ENCODE peak calls at places on chromosomes 2 and 18, in four cellular contexts. I is K562, Q is HepG2, N is GM12878. A is an unnamed sample. For H3K36me3, the result is how much of the 10 kb centered on the place peaks cover.

GRCh38 chr2:70468898-70469297 is 84.7 kb downstream of the TGFA start:
- DNase-seq in I (no peak), Q (no peak), N (no peak), A (no peak)

GRCh38 chr2:187553908-187554703 is at the start of gene TFPI:
- DNase-seq in I (peak), Q (peak), N (no peak), A (peak)

GRCh38 chr2:195642027-195642676 is 14.9 kb upstream of the SLC39A10 start:
- DNase-seq in I (no peak), Q (no peak), N (no peak), A (no peak)

GRCh38 chr2:113010088-113010487 is 4.8 kb downstream of the IL36A start:
- DNase-seq in I (no peak), Q (no peak), N (no peak), A (no peak)

GRCh38 chr2:601806-602455 is 75.3 kb downstream of the TMEM18 start:
- DNase-seq in I (no peak), Q (no peak), N (no peak), A (no peak)

GRCh38 chr18:47404845-47405244 is 153.4 kb upstream of the SKOR2 start:
- DNase-seq in I (no peak), Q (no peak), N (no peak), A (no peak)

GRCh38 chr2:162100579-162100978 is 26.6 kb upstream of the DPP4 start:
- DNase-seq in I (no peak), Q (peak), N (no peak), A (no peak)

GRCh38 chr2:1925516-1925915 is 181.2 kb upstream of the PXDN start:
- DNase-seq in I (no peak), Q (no peak), N (no peak), A (no peak)

GRCh38 chr2:59654753-59655152 is 898.7 kb downstream of the BCL11A start:
- DNase-seq in I (no peak), Q (no peak), N (no peak), A (no peak)

GRCh38 chr2:187527262-187527661 is 27.0 kb downstream of the TFPI start:
- DNase-seq in I (no peak), Q (peak), N (no peak), A (no peak)

GRCh38 chr18:13452448-13452811 is 233.9 kb downstream of the LDLRAD4 start:
- DNase-seq in I (no peak), Q (no peak), N (no peak), A (peak)

GRCh38 chr2:172345951-172346555 is 81.3 kb upstream of the ITGA6 start:
- DNase-seq in I (no peak), Q (no peak), N (no peak), A (no peak)

GRCh38 chr2:224407241-224407680 is 5.4 kb upstream of the FAM124B start:
- DNase-seq in I (no peak), Q (no peak), N (no peak), A (no peak)

GRCh38 chr2:70984576-70985282 is 6.3 kb downstream of the ANKRD53 start:
- DNase-seq in I (peak), Q (no peak), N (no peak), A (peak)

GRCh38 chr2:154720642-154721041 is 22.1 kb downstream of the KCNJ3 start:
- DNase-seq in I (no peak), Q (no peak), N (no peak), A (no peak)

GRCh38 chr2:45905643-45905969 is 254.1 kb downstream of the PRKCE start:
- DNase-seq in I (no peak), Q (peak), N (no peak), A (no peak)

GRCh38 chr2:43106767-43107527 is 119.5 kb downstream of the ZFP36L2 start:
- DNase-seq in I (no peak), Q (no peak), N (peak), A (no peak)

GRCh38 chr2:191643425-191643824 is 34.5 kb upstream of the NABP1 start:
- DNase-seq in I (no peak), Q (no peak), N (no peak), A (no peak)

GRCh38 chr2:189798312-189799029 is 14.2 kb downstream of the PMS1 start:
- DNase-seq in I (no peak), Q (peak), N (peak), A (no peak)

GRCh38 chr18:68984342-68984741 is 186.5 kb downstream of the CCDC102B start:
- DNase-seq in I (no peak), Q (no peak), N (no peak), A (no peak)

GRCh38 chr2:190119257-190119656 is 56.7 kb upstream of the MSTN start:
- DNase-seq in I (no peak), Q (no peak), N (no peak), A (peak)

GRCh38 chr2:191748050-191748449 is 70.1 kb downstream of the NABP1 start:
- DNase-seq in I (no peak), Q (no peak), N (no peak), A (no peak)

GRCh38 chr2:9629222-9630000 is 1.4 kb downstream of the YWHAQ start:
- DNase-seq in I (peak), Q (no peak), N (no peak), A (no peak)

GRCh38 chr2:222240676-222241049 is 58.1 kb downstream of the PAX3 start:
- DNase-seq in I (no peak), Q (no peak), N (no peak), A (peak)

GRCh38 chr2:226529556-226529955 is 270.1 kb downstream of the IRS1 start:
- DNase-seq in I (no peak), Q (no peak), N (no peak), A (no peak)

GRCh38 chr2:177984739-177985138 is 87.8 kb downstream of the PDE11A start:
- DNase-seq in I (no peak), Q (no peak), N (no peak), A (no peak)

GRCh38 chr18:24559474-24560018 is 99.1 kb downstream of the HRH4 start:
- DNase-seq in I (no peak), Q (no peak), N (no peak), A (no peak)

GRCh38 chr2:8382485-8382884 is 299.4 kb upstream of the ID2 start:
- DNase-seq in I (no peak), Q (no peak), N (no peak), A (no peak)

GRCh38 chr2:236631361-236632291 is 62.0 kb downstream of the ACKR3 start:
- DNase-seq in I (no peak), Q (no peak), N (no peak), A (no peak)

GRCh38 chr18:69968073-69968472 is 20.4 kb upstream of the CD226 start:
- DNase-seq in I (no peak), Q (no peak), N (no peak), A (peak)

GRCh38 chr2:6835467-6835866 is 30.2 kb downstream of the CMPK2 start:
- DNase-seq in I (peak), Q (no peak), N (no peak), A (no peak)

GRCh38 chr2:230914886-230915285 is 10.2 kb downstream of the GPR55 start:
- DNase-seq in I (no peak), Q (no peak), N (no peak), A (no peak)

GRCh38 chr18:2515908-2516625 is 55.2 kb downstream of the METTL4 start:
- DNase-seq in I (no peak), Q (peak), N (no peak), A (no peak)

GRCh38 chr2:216474925-216475670 is 23.5 kb upstream of the RPL37A start:
- DNase-seq in I (no peak), Q (no peak), N (no peak), A (no peak)

DNA sequence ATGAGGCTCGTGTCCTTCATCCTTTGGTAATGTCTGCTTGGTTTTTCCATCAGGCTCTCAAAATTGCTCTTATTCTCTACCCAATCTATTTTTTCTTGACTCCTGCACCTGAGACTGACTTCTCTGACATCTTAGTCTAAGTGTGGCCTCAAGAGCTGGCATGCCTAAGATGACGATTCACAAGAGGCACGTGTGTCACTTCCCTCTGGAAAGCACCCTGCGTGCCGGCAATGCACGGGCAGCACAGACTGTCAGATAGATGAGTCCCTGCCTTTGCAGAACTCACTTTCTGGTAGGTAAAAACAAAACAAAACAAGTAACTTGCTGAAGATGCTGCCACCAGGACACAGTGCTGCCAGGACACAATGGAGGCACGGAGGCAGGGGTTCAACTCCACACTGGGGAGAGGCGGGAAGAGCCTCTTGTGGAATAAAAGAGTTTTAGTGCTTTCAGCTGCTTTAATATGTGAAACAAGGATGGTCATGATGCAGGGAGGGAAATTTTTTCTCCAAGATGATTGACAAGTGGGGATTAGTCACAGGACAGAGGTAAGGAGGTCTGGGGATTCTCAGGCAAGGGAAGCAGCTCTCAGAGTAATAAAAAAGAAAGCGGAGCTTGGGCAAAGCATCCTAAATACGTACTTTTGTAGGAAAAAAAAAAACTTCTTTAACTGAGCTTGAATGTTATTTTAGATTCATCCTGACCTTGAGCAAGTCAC is 27.3 kb downstream of the CYB5A start:
- DNase-seq in I (no peak), Q (no peak), N (peak), A (no peak)
- H3K4me2 ChIP-seq in I (no peak), Q (no peak), N (peak), A (no peak)

GRCh38 chr2:239831272-239831731 is 193.8 kb downstream of the NDUFA10 start:
- DNase-seq in I (no peak), Q (no peak), N (no peak), A (peak)

GRCh38 chr2:239828192-239828972 is 196.8 kb downstream of the NDUFA10 start:
- DNase-seq in I (no peak), Q (no peak), N (no peak), A (no peak)

GRCh38 chr2:239830718-239831271 is 194.3 kb downstream of the NDUFA10 start:
- DNase-seq in I (no peak), Q (no peak), N (no peak), A (no peak)

GRCh38 chr2:239829326-239829725 is 195.8 kb downstream of the NDUFA10 start:
- DNase-seq in I (no peak), Q (no peak), N (no peak), A (no peak)

DNA sequence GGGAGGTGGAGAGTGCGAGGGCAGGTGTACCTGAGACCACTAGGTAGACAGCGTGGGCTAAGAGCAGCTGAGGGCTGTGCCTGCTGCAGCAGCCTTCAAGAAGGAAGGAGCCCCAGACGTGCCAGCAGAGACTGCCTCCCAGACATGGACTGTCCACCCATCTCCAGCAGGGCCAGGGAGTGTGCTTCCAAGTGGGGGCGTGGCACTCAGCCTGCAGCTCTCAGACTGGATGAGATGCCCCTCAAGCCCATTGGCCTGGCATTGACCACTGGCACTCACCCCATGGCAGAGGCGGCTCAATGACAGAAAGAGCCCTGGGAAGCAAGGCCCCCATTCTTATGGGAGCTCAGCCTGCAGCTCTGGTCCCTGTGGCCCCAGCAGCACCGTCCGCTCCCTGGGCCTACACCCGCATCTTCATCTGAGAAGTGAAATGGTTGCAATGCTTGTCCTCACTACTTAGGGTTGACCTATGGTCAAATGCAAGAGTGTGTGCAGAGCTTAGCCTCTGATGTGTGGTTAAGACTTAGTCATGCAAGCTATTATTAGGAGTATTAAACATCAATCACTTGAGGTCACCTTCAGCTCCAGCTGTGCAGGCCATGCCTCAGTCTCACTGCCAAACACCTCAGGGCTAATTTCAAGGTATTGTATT is 194.9 kb downstream of the NDUFA10 start:
- DNase-seq in I (no peak), Q (no peak), N (no peak), A (no peak)
- TF ChIP-seq JUNB in I (no peak), Q (no peak), N (no peak), A (no peak)

GRCh38 chr2:54641988-54642387 is 81.5 kb upstream of the EML6 start:
- DNase-seq in I (no peak), Q (no peak), N (no peak), A (no peak)

GRCh38 chr2:54644236-54644635 is 79.2 kb upstream of the EML6 start:
- DNase-seq in I (no peak), Q (no peak), N (no peak), A (no peak)

GRCh38 chr2:54639609-54640008 is 83.9 kb upstream of the EML6 start:
- DNase-seq in I (peak), Q (no peak), N (no peak), A (no peak)

GRCh38 chr2:54640834-54641540 is 82.5 kb upstream of the EML6 start:
- DNase-seq in I (no peak), Q (no peak), N (no peak), A (no peak)

GRCh38 chr2:54642684-54643430 is 80.6 kb upstream of the EML6 start:
- DNase-seq in I (no peak), Q (peak), N (no peak), A (no peak)
- H3K36me3 ChIP-seq in I (half or more), Q (half or more), N (half or more), A (half or more)

GRCh38 chr2:147110317-147110716 is 734.5 kb upstream of the ACVR2A start:
- DNase-seq in I (no peak), Q (no peak), N (no peak), A (no peak)
- H3K4me2 ChIP-seq in I (no peak), Q (no peak), N (no peak), A (no peak)

DNA sequence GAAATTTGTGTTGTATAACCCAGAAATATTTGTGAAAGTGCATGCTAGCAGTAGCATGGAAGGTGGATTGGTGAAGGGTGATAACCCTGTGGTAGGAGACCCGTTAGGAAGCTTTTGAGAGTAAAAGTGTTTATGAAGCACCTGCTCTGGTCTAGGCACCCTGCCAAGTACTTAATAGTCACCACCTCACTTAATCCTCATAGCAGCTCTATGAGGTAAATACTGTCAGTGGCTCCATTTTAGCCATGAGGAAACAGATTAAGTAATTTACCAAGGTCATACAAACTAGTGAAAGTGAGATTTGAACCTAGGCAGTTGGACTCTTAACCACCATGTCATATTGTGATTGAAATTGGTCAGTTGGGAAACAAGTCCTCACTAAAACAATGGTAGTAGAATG is 66.8 kb downstream of the TET3 start:
- DNase-seq in I (no peak), Q (no peak), N (no peak), A (no peak)
- TF ChIP-seq JUNB in I (no peak), Q (no peak), N (no peak), A (no peak)

DNA sequence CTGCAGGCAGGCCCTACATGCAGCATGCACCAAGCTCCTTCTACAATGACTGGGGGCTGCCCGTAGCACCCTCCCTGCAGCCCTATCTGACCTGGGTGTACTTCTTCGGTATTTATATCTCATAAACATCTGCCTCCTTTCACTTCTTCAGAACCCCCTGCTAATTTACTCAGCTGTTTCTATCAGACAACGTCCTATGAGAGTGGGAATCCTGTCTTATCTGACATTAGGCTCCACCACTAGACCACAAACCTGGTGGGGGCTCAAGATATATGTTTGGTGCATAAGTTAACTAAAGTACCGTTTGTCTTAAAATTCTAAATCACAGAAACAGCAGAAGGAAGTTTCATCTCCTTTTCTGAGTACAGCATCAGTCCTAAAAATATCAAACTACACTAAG is 10.6 kb downstream of the HSBP1L1 start:
- DNase-seq in I (peak), Q (no peak), N (no peak), A (no peak)
- H3K36me3 ChIP-seq in I (half or more), Q (half or more), N (under half), A (under half)

DNA sequence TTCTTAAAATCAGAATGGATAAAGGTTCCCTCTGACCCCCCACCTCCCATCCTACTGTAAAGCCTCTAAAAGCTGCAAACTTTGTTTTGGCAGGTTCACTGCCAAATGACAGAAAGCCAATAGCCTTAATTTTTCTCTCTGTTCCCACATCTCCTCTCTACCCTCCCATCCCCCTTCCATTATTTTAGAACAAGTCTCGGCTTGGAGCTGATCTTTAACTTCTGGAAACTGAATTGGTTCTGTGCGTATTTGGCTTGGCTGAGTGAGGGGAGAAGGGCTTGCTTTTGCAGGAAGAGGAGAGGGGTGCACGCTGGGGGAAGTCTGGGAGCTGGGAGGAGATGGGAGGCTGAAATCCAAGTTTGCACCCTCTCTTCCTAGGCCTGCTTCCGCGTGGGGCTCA is 176.0 kb upstream of the SPRED2 start:
- DNase-seq in I (no peak), Q (no peak), N (no peak), A (no peak)
- H3K4me2 ChIP-seq in I (no peak), Q (no peak), N (no peak), A (no peak)